ENCODE peak calls at places on chromosomes 2 and 18, in nine cellular contexts. R is stimulated activated CD4-positive, alpha-beta T cell treated with anti-CD3 and anti-CD28 coated beads, TNF-alpha, amount 100 ng/mL, for 48 hours; E is transverse colon; M is NCI-H510A; P is activated CD8-positive, alpha-beta memory T cell treated with anti-CD3 and anti-CD28 coated beads, Interleukin-2, amount 50 U/mL, for 48 hours; I is neuronal stem cell; C is iPS-NIHi11; N is central memory CD4-positive, alpha-beta T cell; X is GM04504. V is an unnamed sample.

GRCh38 chr18:31247574-31248199 is 70.3 kb upstream of the DSG1 start:
- DNase-seq in R (no peak), E (no peak), M (no peak), P (no peak), I (no peak), C (no peak), N (no peak), X (no peak), V (no peak)

GRCh38 chr2:52831216-52831615 is 936.4 kb upstream of the CHAC2 start:
- DNase-seq in R (no peak), E (no peak), M (no peak), P (no peak), I (no peak), C (no peak), N (no peak), X (no peak), V (no peak)

GRCh38 chr2:18740428-18740827 is 151.1 kb upstream of the NT5C1B start:
- DNase-seq in R (no peak), E (no peak), M (no peak), P (no peak), I (no peak), C (no peak), N (no peak), X (no peak), V (no peak)

GRCh38 chr2:134379722-134380121 is 125.8 kb downstream of the MGAT5 start:
- DNase-seq in R (no peak), E (no peak), M (no peak), P (no peak), I (no peak), C (no peak), N (no peak), X (no peak), V (no peak)

GRCh38 chr2:12350821-12351220 is 365.9 kb upstream of the TRIB2 start:
- DNase-seq in R (no peak), E (no peak), M (no peak), P (no peak), I (no peak), C (no peak), N (no peak), X (no peak), V (no peak)

GRCh38 chr2:148948865-148949264 is 73.8 kb downstream of the KIF5C start:
- DNase-seq in R (no peak), E (no peak), M (no peak), P (no peak), I (no peak), C (no peak), N (no peak), X (no peak), V (no peak)

GRCh38 chr2:240925576-240926515 is 19.7 kb downstream of the CROCC2 start:
- DNase-seq in R (no peak), E (peak), M (peak), P (peak), I (no peak), C (peak), N (no peak), X (no peak), V (peak)

GRCh38 chr2:237674731-237675276 is 47.4 kb downstream of the LRRFIP1 start:
- DNase-seq in R (no peak), E (peak), M (peak), P (peak), I (no peak), C (peak), N (peak), X (no peak), V (peak)

GRCh38 chr18:45836242-45837215 is 11.1 kb downstream of the SIGLEC15 start:
- DNase-seq in R (no peak), E (no peak), M (no peak), P (no peak), I (no peak), C (no peak), N (no peak), X (no peak), V (no peak)

GRCh38 chr18:41134426-41134825 is 820.6 kb upstream of the PIK3C3 start:
- DNase-seq in R (no peak), E (no peak), M (no peak), P (no peak), I (no peak), C (no peak), N (no peak), X (no peak), V (no peak)

GRCh38 chr2:128686881-128687550 is 368.3 kb upstream of the HS6ST1 start:
- DNase-seq in R (no peak), E (no peak), M (no peak), P (no peak), I (no peak), C (no peak), N (no peak), X (no peak), V (no peak)

GRCh38 chr2:8441371-8441770 is 240.5 kb upstream of the ID2 start:
- DNase-seq in R (no peak), E (no peak), M (no peak), P (no peak), I (no peak), C (no peak), N (no peak), X (no peak), V (no peak)

GRCh38 chr2:161104054-161104553 is 56.1 kb upstream of the TANK start:
- DNase-seq in R (no peak), E (no peak), M (no peak), P (no peak), I (no peak), C (no peak), N (no peak), X (no peak), V (no peak)

GRCh38 chr2:168118733-168119518 is 128.5 kb downstream of the STK39 start:
- DNase-seq in R (no peak), E (no peak), M (no peak), P (no peak), I (peak), C (peak), N (peak), X (peak), V (peak)

GRCh38 chr2:176132397-176133086 is 3.0 kb downstream of the HOXD8 start:
- DNase-seq in R (no peak), E (no peak), M (no peak), P (peak), I (no peak), C (no peak), N (no peak), X (no peak), V (no peak)

GRCh38 chr18:62828091-62828640 is 112.8 kb downstream of the PHLPP1 start:
- DNase-seq in R (no peak), E (no peak), M (no peak), P (no peak), I (no peak), C (no peak), N (no peak), X (no peak), V (no peak)

GRCh38 chr2:142130111-142131015 is 453 bp downstream of the LRP1B start:
- DNase-seq in R (no peak), E (peak), M (peak), P (no peak), I (peak), C (peak), N (no peak), X (peak), V (peak)

GRCh38 chr2:26245231-26245732 is 543 bp downstream of the HADHB start:
- DNase-seq in R (peak), E (peak), M (no peak), P (peak), I (peak), C (peak), N (peak), X (no peak), V (peak)

GRCh38 chr2:172288603-172289002 is 138.8 kb upstream of the ITGA6 start:
- DNase-seq in R (no peak), E (no peak), M (peak), P (peak), I (no peak), C (no peak), N (peak), X (no peak), V (no peak)

GRCh38 chr2:187319441-187320108 is 128.5 kb downstream of the CALCRL start:
- DNase-seq in R (no peak), E (no peak), M (no peak), P (no peak), I (no peak), C (no peak), N (no peak), X (no peak), V (no peak)

GRCh38 chr2:164479460-164479859 is 141.8 kb downstream of the GRB14 start:
- DNase-seq in R (no peak), E (no peak), M (no peak), P (no peak), I (peak), C (peak), N (no peak), X (peak), V (peak)

GRCh38 chr18:13376841-13377351 is 158.3 kb downstream of the LDLRAD4 start:
- DNase-seq in R (no peak), E (no peak), M (peak), P (peak), I (no peak), C (no peak), N (peak), X (no peak), V (no peak)

GRCh38 chr18:21262244-21262643 is 20.2 kb downstream of the GREB1L start:
- DNase-seq in R (no peak), E (no peak), M (no peak), P (no peak), I (no peak), C (no peak), N (no peak), X (no peak), V (no peak)

GRCh38 chr18:54742654-54743053 is 85.6 kb upstream of the RAB27B start:
- DNase-seq in R (no peak), E (peak), M (no peak), P (no peak), I (no peak), C (no peak), N (no peak), X (peak), V (no peak)

GRCh38 chr2:23532311-23533013 is 147.5 kb downstream of the KLHL29 start:
- DNase-seq in R (no peak), E (no peak), M (no peak), P (peak), I (no peak), C (no peak), N (peak), X (no peak), V (no peak)